ENCODE peak calls at places on chromosomes 12 and 14, in five cellular contexts. Q, Y, D, Z and U are unnamed samples.

GRCh38 chr14:99181246-99181645 is 90.8 kb downstream of the BCL11B start:
- DNase-seq in Z (no peak), Y (no peak), Q (no peak), D (no peak), U (no peak)

GRCh38 chr14:88983755-88984154 is 159.3 kb downstream of the TTC8 start:
- DNase-seq in D (peak; percentile 97), Z (peak; percentile 65), Y (no peak), Q (peak; percentile 97), U (peak; percentile 68)

GRCh38 chr12:104588048-104588942 is 131.5 kb downstream of the CHST11 start:
- DNase-seq in Z (peak; percentile 53), Y (peak; percentile 90), D (peak; percentile 81), Q (peak; percentile 89), U (no peak)

GRCh38 chr12:27245039-27245438 is 953 bp downstream of the STK38L start:
- DNase-seq in Z (peak; percentile 24), D (no peak), Q (no peak), Y (no peak), U (no peak)

GRCh38 chr12:54596526-54596946 is 8.1 kb upstream of the PPP1R1A start:
- DNase-seq in Y (peak; percentile 81), D (peak; percentile 52), Q (peak; percentile 41), Z (peak; percentile 57), U (peak; percentile 96)

GRCh38 chr14:38721822-38722431 is 381.1 kb downstream of the SEC23A start:
- DNase-seq in Z (peak; percentile 64), Y (no peak), D (peak; percentile 31), Q (peak; percentile 34), U (peak; percentile 93)

GRCh38 chr14:68928770-68929550 is 50.1 kb downstream of the ACTN1 start:
- DNase-seq in Z (no peak), Y (peak; percentile 54), D (no peak), Q (no peak), U (no peak)

GRCh38 chr12:23127701-23128100 is 502.7 kb downstream of the ETNK1 start:
- DNase-seq in Q (no peak), D (no peak), Y (no peak), Z (no peak), U (no peak)

GRCh38 chr12:50979369-50980052 is 27.2 kb downstream of the HIGD1C start:
- DNase-seq in Y (no peak), Z (no peak), Q (no peak), D (no peak), U (no peak)

GRCh38 chr12:92393504-92393903 is 247.9 kb upstream of the BTG1 start:
- DNase-seq in Z (no peak), D (no peak), Y (no peak), Q (no peak), U (peak; percentile 66)

GRCh38 chr12:49208146-49208545 is 19.3 kb upstream of the TUBA1A start:
- DNase-seq in Y (no peak), Q (no peak), D (no peak), Z (no peak), U (no peak)

GRCh38 chr14:100638211-100638855 is 51.1 kb upstream of the BEGAIN start:
- DNase-seq in D (no peak), Z (no peak), Y (no peak), Q (no peak), U (no peak)

GRCh38 chr12:14756331-14757143 is 46.7 kb downstream of the WBP11 start:
- DNase-seq in Y (no peak), Q (no peak), D (no peak), Z (peak; percentile 17), U (peak; percentile 85)

GRCh38 chr14:36647827-36648753 is 13.6 kb upstream of the PAX9 start:
- DNase-seq in Y (peak; percentile 62), Z (peak; percentile 58), D (peak; percentile 30), Q (peak; percentile 45), U (peak; percentile 91)

GRCh38 chr12:27707216-27707615 is 3.4 kb upstream of the MRPS35 start:
- DNase-seq in D (no peak), Y (no peak), Z (no peak), Q (no peak), U (no peak)

GRCh38 chr14:64294672-64295413 is 672 bp upstream of the ESR2 start:
- DNase-seq in Z (peak; percentile 63), D (peak; percentile 53), Y (peak; percentile 92), Q (peak; percentile 46), U (peak; percentile 95)

GRCh38 chr14:44700184-44700583 is 193.1 kb upstream of the FSCB start:
- DNase-seq in D (peak; percentile 52), Q (peak; percentile 86), Y (no peak), Z (peak; percentile 53), U (no peak)

GRCh38 chr12:92253301-92253700 is 107.7 kb upstream of the BTG1 start:
- DNase-seq in D (peak; percentile 4), Z (no peak), Q (peak; percentile 31), Y (no peak), U (no peak)

GRCh38 chr12:75599061-75599460 is 87.7 kb upstream of the KRR1 start:
- DNase-seq in Q (no peak), Y (no peak), D (no peak), Z (no peak), U (no peak)

GRCh38 chr12:41981758-41982157 is 162.9 kb downstream of the GXYLT1 start:
- DNase-seq in Y (no peak), D (peak; percentile 10), Z (no peak), Q (peak; percentile 70), U (no peak)

GRCh38 chr12:29415111-29415510 is 34.1 kb upstream of the ERGIC2 start:
- DNase-seq in Y (no peak), D (no peak), Q (peak; percentile 11), Z (no peak), U (no peak)

GRCh38 chr12:52151859-52152783 is 39.7 kb downstream of the KRT80 start:
- DNase-seq in Y (peak; percentile 92), Q (peak; percentile 47), Z (peak; percentile 56), D (peak; percentile 41), U (peak; percentile 95)

GRCh38 chr12:108284163-108284562 is 54.9 kb downstream of the CMKLR1 start:
- DNase-seq in D (no peak), Z (no peak), Y (no peak), Q (no peak), U (no peak)

GRCh38 chr14:72788972-72789728 is 104.8 kb downstream of the DPF3 start:
- DNase-seq in Y (no peak), Z (no peak), D (no peak), Q (no peak), U (peak; percentile 56)

GRCh38 chr12:22230280-22230794 is 104.2 kb downstream of the ST8SIA1 start:
- DNase-seq in Z (peak; percentile 41), D (peak; percentile 69), Q (peak; percentile 79), Y (no peak), U (no peak)

GRCh38 chr12:105036937-105037649 is 47.2 kb downstream of the ALDH1L2 start:
- DNase-seq in D (no peak), Y (no peak), Q (peak; percentile 20), Z (no peak), U (no peak)

GRCh38 chr12:81627336-81628189 is 131.6 kb downstream of the PPFIA2 start:
- DNase-seq in D (peak; percentile 36), Y (no peak), Q (peak; percentile 51), Z (peak; percentile 50), U (no peak)

GRCh38 chr12:108299980-108300696 is 39.0 kb downstream of the CMKLR1 start:
- DNase-seq in Z (no peak), Q (no peak), D (no peak), Y (peak; percentile 39), U (no peak)

GRCh38 chr14:85528882-85529585 is 910 bp upstream of the FLRT2 start:
- DNase-seq in Z (peak; percentile 86), Q (peak; percentile 84), Y (peak; percentile 32), D (peak; percentile 72), U (peak; percentile 64)

GRCh38 chr12:46453428-46453827 is 80.9 kb upstream of the SLC38A2 start:
- DNase-seq in Z (no peak), Q (no peak), Y (no peak), D (no peak), U (no peak)

GRCh38 chr12:86179855-86180254 is 76.3 kb downstream of the MGAT4C start:
- DNase-seq in Q (no peak), Z (no peak), Y (no peak), D (no peak), U (no peak)
- H3K9ac ChIP-seq in Q (no peak overlapping the region), Z (no peak overlapping the region), Y (no peak overlapping the region), D (no peak overlapping the region), U (no peak overlapping the region)

GRCh38 chr14:101969480-101969879 is 5.1 kb downstream of the DYNC1H1 start:
- DNase-seq in D (no peak), Q (no peak), Z (no peak), Y (no peak), U (no peak)
- H3K4me3 ChIP-seq in D (no peak overlapping the region), Q (no peak overlapping the region), Z (no peak overlapping the region), Y (no peak overlapping the region), U (no peak overlapping the region)

GRCh38 chr14:57818511-57818910 is 47.4 kb downstream of the SLC35F4 start:
- DNase-seq in Y (no peak), Q (no peak), D (no peak), Z (no peak), U (no peak)

GRCh38 chr14:57820581-57820980 is 45.3 kb downstream of the SLC35F4 start:
- DNase-seq in Y (no peak), Q (peak; percentile 30), Z (no peak), D (no peak), U (no peak)

GRCh38 chr14:57828713-57829112 is 37.2 kb downstream of the SLC35F4 start:
- DNase-seq in Y (no peak), Q (no peak), Z (no peak), D (no peak), U (no peak)

GRCh38 chr14:57822081-57822480 is 43.8 kb downstream of the SLC35F4 start:
- DNase-seq in D (no peak), Z (no peak), Q (no peak), Y (no peak), U (no peak)

GRCh38 chr14:57823015-57823660 is 42.8 kb downstream of the SLC35F4 start:
- DNase-seq in Q (no peak), Z (no peak), D (no peak), Y (no peak), U (no peak)
- H3K9ac ChIP-seq in Q (no peak overlapping the region), Z (no peak overlapping the region), D (no peak overlapping the region), Y (no peak overlapping the region), U (no peak overlapping the region)

GRCh38 chr14:22556990-22557623 is 31.9 kb downstream of the DAD1 start:
- DNase-seq in Y (peak; percentile 95), D (peak; percentile 64), Q (peak; percentile 62), Z (peak; percentile 73), U (peak; percentile 95)

GRCh38 chr14:22556021-22556989 is 32.7 kb downstream of the DAD1 start:
- DNase-seq in Z (peak; percentile 87), Y (peak; percentile 93), D (peak; percentile 89), Q (peak; percentile 97), U (no peak)

GRCh38 chr14:22555573-22556011 is 33.4 kb downstream of the DAD1 start:
- DNase-seq in Y (no peak), Z (no peak), Q (peak; percentile 73), D (peak; percentile 52), U (no peak)

GRCh38 chr14:22553445-22553844 is 35.6 kb downstream of the DAD1 start:
- DNase-seq in Y (no peak), Q (no peak), D (no peak), Z (no peak), U (no peak)

GRCh38 chr14:22554706-22555572 is 34.1 kb downstream of the DAD1 start:
- DNase-seq in Z (no peak), D (no peak), Y (no peak), Q (no peak), U (no peak)
- H3K4me3 ChIP-seq in Z (no peak overlapping the region), D (no peak overlapping the region), Y (no peak overlapping the region), Q (no peak overlapping the region), U (no peak overlapping the region)